ENCODE peak calls at places on chromosomes 13 and 19, in five cellular contexts. Q is glutamatergic neuron; R is GM20000; W is activated CD8-positive, alpha-beta T cell treated with anti-CD3 and anti-CD28 coated beads for 36 hours; E is uterus. Y is an unnamed sample.

GRCh38 chr13:40640845-40641458 is 25.5 kb downstream of the FOXO1 start:
- DNase-seq in Q (no peak), R (no peak), W (peak; percentile 65), E (no peak), Y (no peak)

GRCh38 chr19:48633148-48634035 is 3.8 kb downstream of the DBP start:
- DNase-seq in Q (no peak), R (no peak), W (no peak), E (peak; percentile 55), Y (peak; percentile 60)

GRCh38 chr19:14149509-14149994 is 13.2 kb upstream of the ASF1B start:
- DNase-seq in Q (no peak), R (peak; percentile 65), W (peak; percentile 61), E (peak; percentile 84), Y (peak; percentile 41)

GRCh38 chr13:69243366-69243765 is 864.3 kb upstream of the ATXN8OS start:
- DNase-seq in Q (no peak), R (no peak), W (no peak), E (no peak), Y (no peak)

GRCh38 chr19:46945668-46946067 is 74.0 kb upstream of the NPAS1 start:
- DNase-seq in Q (no peak), R (no peak), W (no peak), E (no peak), Y (peak; percentile 28)

GRCh38 chr13:46607768-46608553 is 55.0 kb downstream of the LRCH1 start:
- DNase-seq in Q (no peak), R (no peak), W (peak; percentile 47), E (no peak), Y (no peak)

GRCh38 chr19:35543280-35544109 is 1.9 kb upstream of the TMEM147 start:
- DNase-seq in Q (no peak), R (no peak), W (no peak), E (no peak), Y (no peak)

GRCh38 chr13:93318538-93318937 is 91.9 kb downstream of the GPC6 start:
- DNase-seq in Q (no peak), R (no peak), W (no peak), E (no peak), Y (no peak)

GRCh38 chr19:50046649-50047503 is 21.1 kb downstream of the ZNF473 start:
- DNase-seq in Q (peak; percentile 75), R (no peak), W (peak; percentile 71), E (no peak), Y (peak; percentile 80)

GRCh38 chr13:79128158-79128557 is 277.9 kb downstream of the RBM26 start:
- DNase-seq in Q (no peak), R (no peak), W (no peak), E (no peak), Y (no peak)

GRCh38 chr19:18733196-18733647 is 49.7 kb downstream of the CRTC1 start:
- DNase-seq in Q (peak; percentile 30), R (no peak), W (no peak), E (peak; percentile 41), Y (peak; percentile 38)

GRCh38 chr13:30918662-30919405 is 12.8 kb downstream of the MEDAG start:
- DNase-seq in Q (no peak), R (no peak), W (no peak), E (no peak), Y (no peak)

GRCh38 chr13:33257786-33258185 is 27.8 kb downstream of the STARD13 start:
- DNase-seq in Q (no peak), R (no peak), W (no peak), E (no peak), Y (no peak)

GRCh38 chr13:38045278-38046048 is 175.9 kb upstream of the TRPC4 start:
- DNase-seq in Q (no peak), R (no peak), W (no peak), E (no peak), Y (no peak)

GRCh38 chr19:6220385-6221191 is 59.2 kb downstream of the MLLT1 start:
- DNase-seq in Q (no peak), R (no peak), W (no peak), E (peak; percentile 66), Y (no peak)

GRCh38 chr19:1168877-1169791 is 4.9 kb downstream of the SBNO2 start:
- DNase-seq in Q (no peak), R (no peak), W (no peak), E (peak; percentile 64), Y (peak; percentile 52)

GRCh38 chr13:99484405-99484981 is 16.8 kb upstream of the TM9SF2 start:
- DNase-seq in Q (no peak), R (no peak), W (no peak), E (no peak), Y (no peak)

GRCh38 chr13:114113961-114114360 is 18.5 kb downstream of the RASA3 start:
- DNase-seq in Q (no peak), R (no peak), W (no peak), E (peak; percentile 5), Y (no peak)

GRCh38 chr19:6108721-6109633 is 1.3 kb downstream of the RFX2 start:
- DNase-seq in Q (peak; percentile 28), R (peak; percentile 38), W (peak; percentile 70), E (peak; percentile 82), Y (peak; percentile 56)

GRCh38 chr19:43739836-43740235 is 14.9 kb downstream of the SMG9 start:
- DNase-seq in Q (no peak), R (no peak), W (no peak), E (no peak), Y (no peak)

DNA sequence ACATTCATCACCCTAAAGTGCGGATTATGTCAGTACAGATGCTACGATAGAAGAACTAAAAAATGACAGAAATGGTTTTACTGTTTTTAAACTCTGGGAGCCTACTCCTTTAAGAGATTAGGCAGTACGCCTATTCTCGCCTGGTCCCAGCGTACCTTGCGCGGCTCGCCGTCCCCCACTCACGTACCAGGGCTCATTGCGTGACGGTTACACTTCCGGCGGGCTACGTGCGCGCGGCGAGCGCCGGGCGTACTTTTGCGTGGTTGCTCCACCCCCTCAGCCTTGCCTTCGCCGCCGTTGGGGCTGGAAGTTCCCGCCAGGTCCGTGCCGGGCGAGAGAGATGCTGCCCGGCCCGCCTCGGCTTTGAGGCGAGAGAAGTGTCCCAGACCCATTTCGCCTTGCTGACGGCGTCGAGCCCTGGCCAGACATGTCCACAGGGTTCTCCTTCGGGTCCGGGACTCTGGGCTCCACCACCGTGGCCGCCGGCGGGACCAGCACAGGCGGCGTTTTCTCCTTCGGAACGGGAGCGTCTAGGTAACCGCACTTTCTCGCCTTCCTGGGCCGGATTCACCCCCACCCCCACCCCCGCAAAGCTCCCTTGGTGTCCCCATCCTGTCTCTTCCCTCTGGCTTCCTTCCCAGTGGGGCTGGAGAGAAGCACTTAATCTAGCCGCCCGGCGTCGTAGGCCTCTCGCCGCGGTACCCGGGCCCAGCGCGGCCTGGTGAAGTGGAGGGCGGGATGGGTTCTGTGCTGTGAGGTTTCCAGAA is at the start of gene NUP58:
- DNase-seq in Q (peak; percentile 92), R (peak; percentile 90), W (peak; percentile 96), E (peak; percentile 93), Y (peak; percentile 95)
- TF ChIP-seq CTCF in Q (no peak), R (no peak), W (no peak), E (no peak), Y (peak; percentile 24)

GRCh38 chr19:55383789-55384575 is at the start of gene TMEM238:
- DNase-seq in Q (peak; percentile 72), R (peak; percentile 90), W (peak; percentile 73), E (peak; percentile 47), Y (peak; percentile 77)
- TF ChIP-seq CTCF in Q (no peak), R (peak; percentile 37), W (no peak), E (peak; percentile 38), Y (peak; percentile 27)

GRCh38 chr19:52535831-52536800 is 8.6 kb downstream of the ZNF808 start:
- DNase-seq in Q (peak; percentile 97), R (peak; percentile 72), W (peak; percentile 97), E (peak; percentile 89), Y (peak; percentile 94)
- TF ChIP-seq CTCF in Q (peak; percentile 61), R (no peak), W (no peak), E (peak; percentile 47), Y (no peak)

DNA sequence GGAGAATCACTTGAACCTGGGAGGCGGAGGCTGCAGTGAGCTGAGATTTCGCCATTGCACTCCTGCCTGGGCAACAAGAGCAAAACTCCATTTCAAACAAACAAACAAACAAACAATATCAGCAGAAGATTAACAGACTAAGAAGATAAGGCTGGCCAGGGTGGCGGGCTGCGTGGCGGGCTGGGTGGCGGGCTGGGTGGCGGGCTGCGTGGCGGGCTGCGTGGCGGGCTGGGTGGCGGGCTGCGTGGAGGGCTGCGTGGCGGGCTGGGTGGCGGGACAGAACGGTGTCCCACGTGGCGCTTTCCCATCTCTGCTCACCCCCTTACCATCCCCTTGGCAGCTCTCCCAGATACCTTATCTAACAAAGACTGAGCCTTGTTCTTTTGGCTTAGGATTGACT is 196.2 kb downstream of the COL4A1 start:
- DNase-seq in Q (no peak), R (no peak), W (no peak), E (no peak), Y (no peak)
- TF ChIP-seq CTCF in Q (no peak), R (no peak), W (no peak), E (no peak), Y (no peak)

GRCh38 chr19:45091031-45091918 is 1.7 kb upstream of the PPP1R37 start:
- DNase-seq in Q (peak; percentile 99), R (peak; percentile 91), W (peak; percentile 94), E (peak; percentile 97), Y (peak; percentile 99)

GRCh38 chr19:45094707-45095106 is 1.7 kb downstream of the PPP1R37 start:
- DNase-seq in Q (no peak), R (no peak), W (no peak), E (no peak), Y (no peak)

GRCh38 chr19:45090598-45090997 is 2.4 kb upstream of the PPP1R37 start:
- DNase-seq in Q (no peak), R (no peak), W (no peak), E (no peak), Y (no peak)

GRCh38 chr19:45094158-45094557 is 1.2 kb downstream of the PPP1R37 start:
- DNase-seq in Q (no peak), R (no peak), W (no peak), E (no peak), Y (no peak)

DNA sequence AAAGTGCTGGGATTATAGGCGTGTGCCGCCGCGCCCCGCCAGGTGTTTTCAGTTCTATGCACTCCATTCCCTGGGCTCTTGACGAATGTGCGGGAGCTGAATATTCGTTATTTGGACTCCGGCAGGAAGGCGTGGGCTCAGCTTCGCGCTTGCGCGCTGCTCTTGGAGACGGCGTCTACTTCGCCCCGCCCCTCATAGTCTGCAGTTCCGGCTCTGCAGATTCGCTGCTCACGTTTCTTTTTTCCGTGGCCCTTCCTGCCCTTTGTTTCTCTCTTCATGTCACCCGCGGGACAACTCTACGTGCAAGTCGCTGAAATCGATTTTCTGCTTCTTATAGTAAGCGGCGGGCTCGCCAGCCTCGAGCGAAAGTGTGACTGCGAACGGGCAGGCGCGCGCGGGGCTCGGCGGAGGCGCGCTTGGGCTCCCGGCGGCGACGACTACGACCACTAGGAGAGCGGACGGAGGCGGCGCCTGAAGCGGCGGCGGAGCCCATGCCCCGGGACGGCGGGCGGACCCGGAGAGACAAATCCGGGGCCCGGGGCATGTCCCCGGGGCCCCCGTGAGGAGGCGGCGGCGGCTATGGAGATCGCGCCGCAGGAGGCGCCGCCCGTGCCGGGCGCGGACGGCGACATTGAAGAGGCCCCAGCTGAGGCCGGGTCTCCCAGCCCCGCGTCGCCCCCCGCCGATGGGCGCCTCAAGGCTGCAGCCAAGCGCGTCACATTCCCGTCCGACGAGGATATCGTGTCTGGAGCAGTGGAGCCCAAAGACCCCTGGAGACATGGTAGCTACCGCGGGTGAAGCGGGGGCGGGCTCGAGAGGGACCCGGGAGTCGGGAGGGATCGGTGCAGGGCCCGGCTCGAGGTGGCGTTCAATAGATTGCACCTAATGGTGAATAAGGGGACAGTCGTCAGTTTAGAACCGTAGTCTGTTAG is at the start of gene PPP1R37:
- DNase-seq in Q (peak; percentile 92), R (peak; percentile 96), W (peak; percentile 93), E (peak; percentile 91), Y (peak; percentile 95)
- TF ChIP-seq CTCF in Q (no peak), R (no peak), W (peak; percentile 41), E (peak; percentile 42), Y (peak; percentile 38)